ENCODE peak calls at places on chromosome 7, in eight cellular contexts. H is Panc1; D is stimulated activated CD4-positive, alpha-beta T cell treated with anti-CD3 and anti-CD28 coated beads, Interleukin-2, amount 100 ng/mL, for 48 hours; J is HepG2; N is adrenal gland; P is GM20000; K is GDM1; C is fibroblast of the aortic adventitia. Z is an unnamed sample.

GRCh38 chr7:124550036-124550435 is 215.6 kb downstream of the GPR37 start:
- DNase-seq in H (no peak), D (no peak), J (no peak), N (no peak), P (no peak), K (no peak), C (no peak), Z (no peak)

GRCh38 chr7:139745330-139746143 is 32.3 kb downstream of the HIPK2 start:
- DNase-seq in H (no peak), D (no peak), J (peak; percentile 89), N (no peak), P (no peak), K (no peak), C (peak; percentile 27), Z (no peak)

GRCh38 chr7:55021951-55022617 is 3.3 kb downstream of the EGFR start:
- DNase-seq in H (no peak), D (no peak), J (no peak), N (no peak), P (no peak), K (no peak), C (peak; percentile 60), Z (no peak)

GRCh38 chr7:80630611-80631010 is 7.8 kb upstream of the CD36 start:
- DNase-seq in H (no peak), D (no peak), J (peak; percentile 26), N (no peak), P (no peak), K (no peak), C (no peak), Z (no peak)

GRCh38 chr7:159065151-159065550 is 79.5 kb downstream of the VIPR2 start:
- DNase-seq in H (no peak), D (no peak), J (no peak), N (no peak), P (no peak), K (no peak), C (no peak), Z (no peak)

GRCh38 chr7:129498021-129498420 is 4.3 kb upstream of the SMKR1 start:
- DNase-seq in H (no peak), D (no peak), J (no peak), N (no peak), P (no peak), K (no peak), C (no peak), Z (no peak)

GRCh38 chr7:25790261-25790660 is 361.7 kb upstream of the NFE2L3 start:
- DNase-seq in H (no peak), D (no peak), J (no peak), N (no peak), P (no peak), K (no peak), C (no peak), Z (no peak)

GRCh38 chr7:81600608-81601007 is 169.2 kb downstream of the HGF start:
- DNase-seq in H (no peak), D (no peak), J (no peak), N (no peak), P (no peak), K (no peak), C (peak; percentile 90), Z (no peak)

GRCh38 chr7:128114806-128115205 is 83.6 kb upstream of the LRRC4 start:
- DNase-seq in H (no peak), D (no peak), J (no peak), N (no peak), P (no peak), K (no peak), C (no peak), Z (no peak)

GRCh38 chr7:148987751-148988512 is 40.4 kb downstream of the PDIA4 start:
- DNase-seq in H (no peak), D (no peak), J (no peak), N (no peak), P (no peak), K (no peak), C (no peak), Z (no peak)

GRCh38 chr7:155810607-155811559 is 1.4 kb downstream of the SHH start:
- DNase-seq in H (no peak), D (no peak), J (no peak), N (no peak), P (no peak), K (no peak), C (no peak), Z (no peak)

GRCh38 chr7:23544913-23545354 is 13.2 kb upstream of the TRA2A start:
- DNase-seq in H (peak; percentile 64), D (no peak), J (peak; percentile 43), N (no peak), P (peak; percentile 32), K (no peak), C (peak; percentile 37), Z (peak; percentile 38)

GRCh38 chr7:127943541-127944521 is 87.4 kb downstream of the LRRC4 start:
- DNase-seq in H (no peak), D (no peak), J (no peak), N (no peak), P (no peak), K (no peak), C (no peak), Z (no peak)

GRCh38 chr7:86846494-86847190 is 202.9 kb downstream of the GRM3 start:
- DNase-seq in H (no peak), D (no peak), J (peak; percentile 96), N (no peak), P (no peak), K (no peak), C (no peak), Z (no peak)

GRCh38 chr7:16062269-16062668 is 359.1 kb downstream of the CRPPA start:
- DNase-seq in H (no peak), D (no peak), J (no peak), N (no peak), P (no peak), K (no peak), C (peak; percentile 53), Z (no peak)

GRCh38 chr7:69690329-69690728 is 92.1 kb downstream of the AUTS2 start:
- DNase-seq in H (no peak), D (no peak), J (no peak), N (no peak), P (no peak), K (no peak), C (no peak), Z (no peak)

GRCh38 chr7:95102662-95103061 is 195.3 kb downstream of the PPP1R9A start:
- DNase-seq in H (peak; percentile 7), D (no peak), J (peak; percentile 5), N (no peak), P (no peak), K (no peak), C (no peak), Z (no peak)

GRCh38 chr7:132755538-132756481 is 179.5 kb upstream of the PLXNA4 start:
- DNase-seq in H (no peak), D (no peak), J (no peak), N (peak; percentile 31), P (no peak), K (no peak), C (no peak), Z (no peak)

GRCh38 chr7:28296571-28297483 is 115.5 kb upstream of the CREB5 start:
- DNase-seq in H (no peak), D (peak; percentile 46), J (no peak), N (peak; percentile 44), P (peak; percentile 27), K (no peak), C (peak; percentile 48), Z (no peak)

GRCh38 chr7:46220066-46220630 is 299.1 kb upstream of the IGFBP3 start:
- DNase-seq in H (no peak), D (no peak), J (no peak), N (no peak), P (no peak), K (no peak), C (no peak), Z (no peak)

GRCh38 chr7:149304006-149304405 is 42.0 kb downstream of the ZNF783 start:
- DNase-seq in H (no peak), D (no peak), J (no peak), N (no peak), P (no peak), K (no peak), C (no peak), Z (no peak)

GRCh38 chr7:138565451-138566114 is 105.5 kb downstream of the TRIM24 start:
- DNase-seq in H (no peak), D (no peak), J (peak; percentile 98), N (peak; percentile 76), P (no peak), K (no peak), C (peak; percentile 72), Z (no peak)

GRCh38 chr7:68963547-68963946 is 634.7 kb upstream of the AUTS2 start:
- DNase-seq in H (no peak), D (no peak), J (no peak), N (no peak), P (no peak), K (no peak), C (peak; percentile 91), Z (no peak)

GRCh38 chr7:134440067-134440466 is 18.8 kb downstream of the AKR1B1 start:
- DNase-seq in H (no peak), D (no peak), J (no peak), N (peak; percentile 89), P (no peak), K (no peak), C (no peak), Z (no peak)

GRCh38 chr7:106064836-106065559 is 47.1 kb downstream of the SYPL1 start:
- DNase-seq in H (peak; percentile 81), D (no peak), J (peak; percentile 78), N (peak; percentile 97), P (no peak), K (no peak), C (peak; percentile 96), Z (no peak)

GRCh38 chr7:157496426-157497275 is 159.8 kb downstream of the DNAJB6 start:
- DNase-seq in H (no peak), D (no peak), J (no peak), N (no peak), P (no peak), K (no peak), C (no peak), Z (no peak)

GRCh38 chr7:136655414-136655813 is 213.0 kb upstream of the CHRM2 start:
- DNase-seq in H (no peak), D (no peak), J (no peak), N (no peak), P (no peak), K (no peak), C (no peak), Z (no peak)

GRCh38 chr7:33392143-33392542 is 262.8 kb downstream of the BBS9 start:
- DNase-seq in H (no peak), D (no peak), J (no peak), N (no peak), P (no peak), K (no peak), C (no peak), Z (no peak)

GRCh38 chr7:73618538-73618937 is 5.8 kb downstream of the MLXIPL start:
- DNase-seq in H (no peak), D (no peak), J (no peak), N (no peak), P (no peak), K (no peak), C (no peak), Z (no peak)

GRCh38 chr7:64045301-64046040 is at the start of gene ZNF727:
- DNase-seq in H (no peak), D (no peak), J (no peak), N (peak; percentile 77), P (no peak), K (no peak), C (no peak), Z (peak; percentile 63)

GRCh38 chr7:123533929-123534382 is 439 bp downstream of the IQUB start:
- DNase-seq in H (no peak), D (no peak), J (no peak), N (no peak), P (no peak), K (no peak), C (peak; percentile 2), Z (no peak)

GRCh38 chr7:157318015-157318706 is 18.6 kb upstream of the DNAJB6 start:
- DNase-seq in H (no peak), D (no peak), J (no peak), N (peak; percentile 42), P (peak; percentile 67), K (peak; percentile 64), C (peak; percentile 6), Z (peak; percentile 35)

GRCh38 chr7:21754963-21755362 is 190.7 kb downstream of the CDCA7L start:
- DNase-seq in H (no peak), D (no peak), J (no peak), N (no peak), P (no peak), K (no peak), C (no peak), Z (no peak)

Z was measured in stimulated activated naive B cell treated with anti-CD40 and anti-IgM and Interleukin-4, amounts not matched to agents 10 μg/mL and 1 μg/mL and 100 μg/mL, for 72 hours.